ENCODE peak calls at places on chromosomes 11 and 22, in eight cellular contexts. X, H, Y, P, Q, C, G and N are unnamed samples.

GRCh38 chr11:83070878-83071640 is 638 bp downstream of the RAB30 start:
- DNase-seq in Q (peak), G (no peak), C (peak), P (peak), H (peak), X (peak), Y (peak), N (peak)

GRCh38 chr11:64869571-64870175 is 8.7 kb downstream of the EHD1 start:
- DNase-seq in G (no peak), P (no peak), X (no peak), C (no peak), Y (no peak), H (no peak), Q (no peak), N (peak)

GRCh38 chr22:45202333-45203149 is 38.2 kb downstream of the KIAA0930 start:
- DNase-seq in X (no peak), G (no peak), Q (no peak), P (no peak), H (no peak), C (no peak), Y (no peak), N (peak)

GRCh38 chr11:34299962-34300350 is 57.9 kb downstream of the ABTB2 start:
- DNase-seq in G (no peak), Q (no peak), X (no peak), P (no peak), H (no peak), Y (no peak), C (no peak), N (no peak)

GRCh38 chr11:1455763-1456060 is 30.9 kb downstream of the MOB2 start:
- DNase-seq in H (no peak), Q (no peak), Y (no peak), P (no peak), G (no peak), C (no peak), X (no peak), N (no peak)

GRCh38 chr11:62431171-62431895 is 12.5 kb downstream of the SCGB1A1 start:
- DNase-seq in Q (no peak), Y (peak), H (no peak), C (no peak), X (peak), P (peak), G (peak), N (no peak)

GRCh38 chr11:119223856-119224255 is 17.7 kb downstream of the CBL start:
- DNase-seq in Q (no peak), Y (no peak), C (no peak), G (no peak), P (peak), H (no peak), X (no peak), N (no peak)

GRCh38 chr22:26259510-26259909 is 90.2 kb downstream of the SEZ6L start:
- DNase-seq in X (peak), Y (peak), Q (no peak), G (peak), P (peak), C (no peak), H (peak), N (no peak)

GRCh38 chr11:78567209-78567608 is 7.5 kb downstream of the NARS2 start:
- DNase-seq in Q (no peak), H (no peak), X (peak), G (no peak), Y (peak), P (peak), C (no peak), N (no peak)

DNA sequence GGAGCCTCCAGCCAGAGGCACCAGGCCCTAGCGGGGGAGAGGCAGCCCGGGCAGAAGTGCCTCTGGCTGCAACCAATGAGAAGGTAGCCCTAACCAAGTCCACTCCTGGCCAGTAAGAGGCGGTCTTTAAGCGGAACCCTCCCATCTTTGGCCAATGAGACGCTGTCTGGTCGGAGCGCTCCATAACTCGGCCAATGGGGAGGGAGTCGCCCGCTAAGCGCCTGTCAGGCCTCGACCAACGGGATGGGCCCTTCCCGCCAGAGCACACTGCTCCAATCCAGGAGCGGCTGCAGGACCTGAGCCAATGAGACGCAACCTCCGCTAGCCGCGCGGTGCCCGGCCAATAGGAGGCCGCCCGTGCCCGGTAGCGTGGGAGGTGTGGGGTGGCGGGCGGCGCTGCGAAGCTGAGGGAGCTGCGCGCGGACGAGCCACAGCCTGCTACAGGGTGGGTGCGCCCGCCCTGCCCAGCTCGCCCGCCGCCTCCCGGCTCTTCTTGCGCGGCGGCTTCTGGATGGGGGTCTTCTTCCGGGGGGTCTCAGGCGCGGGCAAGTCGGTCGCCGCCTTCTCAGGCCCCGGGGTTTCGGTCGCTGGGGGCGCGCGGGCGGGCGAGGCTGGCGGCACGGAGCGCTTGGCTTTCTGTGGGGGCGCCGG is 12.6 kb downstream of the SCARF2 start:
- DNase-seq in Y (no peak), X (no peak), C (no peak), G (peak), Q (no peak), H (peak), P (no peak), N (peak)
- H3K4me3 ChIP-seq in Y (no peak), X (no peak), C (no peak), G (no peak), Q (no peak), H (peak), P (no peak), N (peak)

GRCh38 chr11:12235549-12235944 is 125.2 kb downstream of the MICAL2 start:
- DNase-seq in Q (no peak), P (no peak), G (peak), Y (peak), H (no peak), X (peak), C (no peak), N (no peak)
- TF ChIP-seq CTCF in Q (no peak), P (peak), G (no peak), Y (no peak), H (no peak), X (no peak), C (no peak), N (no peak)

DNA sequence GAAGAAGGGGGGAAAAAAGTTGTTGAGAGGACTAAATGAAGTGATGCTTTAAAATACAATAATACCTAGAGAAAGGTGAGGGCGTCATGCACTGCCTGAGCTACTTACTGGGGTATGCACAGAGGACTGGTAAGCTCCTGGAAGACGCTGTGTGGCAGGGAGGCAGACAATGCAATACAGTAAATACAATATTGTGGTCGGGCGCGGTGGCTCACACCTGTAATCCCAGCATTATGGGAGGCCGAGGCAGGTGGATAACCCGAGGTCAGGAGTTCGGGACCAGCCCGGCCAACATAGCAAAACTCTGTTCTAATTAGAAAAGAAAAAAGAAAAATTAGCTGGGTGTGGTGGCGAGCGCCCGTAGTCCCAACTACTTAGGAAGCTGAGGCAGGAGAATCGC is 683 bp upstream of the SYTL2 start:
- DNase-seq in C (no peak), H (no peak), Q (no peak), X (no peak), Y (no peak), G (no peak), P (no peak), N (no peak)
- H3K4me3 ChIP-seq in C (peak), H (peak), Q (peak), X (peak), Y (peak), G (peak), P (peak), N (peak)

DNA sequence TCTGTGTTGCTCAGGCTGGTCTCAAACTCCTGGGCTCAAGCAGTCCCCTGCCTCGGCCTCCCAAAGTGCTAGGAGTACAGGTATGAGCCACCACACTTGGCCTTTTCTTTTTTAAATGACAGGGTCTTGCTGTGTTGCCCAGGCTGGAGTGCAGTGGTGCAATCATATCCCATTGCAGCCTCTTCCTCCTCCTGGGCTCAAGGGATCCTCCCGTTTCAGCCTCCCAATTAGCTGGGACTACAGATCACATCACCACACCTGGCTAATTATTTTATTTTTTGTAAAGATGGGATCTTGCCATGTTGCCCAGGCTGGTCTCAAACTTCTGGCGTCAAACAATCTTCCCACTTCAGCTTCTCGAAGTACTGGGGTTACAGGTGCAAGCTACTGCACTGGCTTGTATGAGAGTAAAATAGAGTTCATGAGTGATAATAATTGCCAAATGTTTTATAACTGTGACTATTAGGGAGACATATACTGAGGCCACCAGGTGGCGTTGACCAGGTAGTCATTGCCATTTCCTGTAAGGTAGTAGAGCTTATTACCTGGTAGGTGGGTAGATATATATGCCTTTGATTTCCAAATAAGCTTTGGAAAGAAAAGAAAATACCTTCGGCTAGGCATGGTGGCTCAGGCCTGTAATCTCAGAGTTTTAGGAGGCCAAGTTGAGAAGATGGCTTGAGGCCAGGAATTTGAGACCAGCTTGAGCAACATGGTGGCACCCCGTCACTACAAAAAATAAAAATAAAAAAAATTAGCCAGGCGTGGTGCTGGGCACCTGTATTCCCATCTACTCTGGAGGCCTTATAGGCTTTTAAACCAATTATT is 5.4 kb downstream of the FDX1 start:
- DNase-seq in Q (peak), P (no peak), G (peak), Y (peak), C (no peak), X (no peak), H (peak), N (no peak)
- TF ChIP-seq CTCF in Q (no peak), P (no peak), G (peak), Y (no peak), C (peak), X (peak), H (peak), N (no peak)